ENCODE peak calls at places on chromosome 20, in ten cellular contexts. One of them, this sample, is unnamed. For H3K4me1, the result is how much of the 10 kb centered on the place peaks cover.

GRCh38 chr20:55953201-55953600 is 52.1 kb downstream of the CBLN4 start:
- DNase-seq in esophagus squamous epithelium: no peak
- DNase-seq in tibial nerve: no peak
- DNase-seq in A549: no peak
- DNase-seq in K562: no peak
- DNase-seq in IMR-90: no peak
- DNase-seq in heart left ventricle: no peak
- DNase-seq in ovary: no peak
- DNase-seq in body of pancreas: no peak
- DNase-seq in breast epithelium: no peak
- DNase-seq in this sample: no peak

GRCh38 chr20:61314326-61315010 is 62.4 kb downstream of the CDH4 start:
- DNase-seq in K562: no peak
- DNase-seq in body of pancreas: no peak
- DNase-seq in esophagus squamous epithelium: no peak
- DNase-seq in breast epithelium: no peak
- DNase-seq in IMR-90: no peak
- DNase-seq in heart left ventricle: no peak
- DNase-seq in A549: no peak
- DNase-seq in ovary: no peak
- DNase-seq in tibial nerve: no peak
- DNase-seq in this sample: no peak

GRCh38 chr20:33450867-33451266 is 7.3 kb upstream of the SNTA1 start:
- DNase-seq in ovary: no peak
- DNase-seq in body of pancreas: no peak
- DNase-seq in tibial nerve: no peak
- DNase-seq in A549: peak
- DNase-seq in K562: no peak
- DNase-seq in esophagus squamous epithelium: no peak
- DNase-seq in heart left ventricle: no peak
- DNase-seq in IMR-90: peak
- DNase-seq in breast epithelium: no peak
- DNase-seq in this sample: no peak

GRCh38 chr20:25489221-25489863 is 81.9 kb downstream of the GINS1 start:
- DNase-seq in IMR-90: no peak
- DNase-seq in tibial nerve: no peak
- DNase-seq in heart left ventricle: no peak
- DNase-seq in ovary: peak
- DNase-seq in K562: no peak
- DNase-seq in A549: no peak
- DNase-seq in breast epithelium: no peak
- DNase-seq in esophagus squamous epithelium: no peak
- DNase-seq in body of pancreas: no peak
- DNase-seq in this sample: no peak

GRCh38 chr20:34443546-34443945 is 72.7 kb upstream of the DYNLRB1 start:
- DNase-seq in tibial nerve: no peak
- DNase-seq in breast epithelium: no peak
- DNase-seq in A549: no peak
- DNase-seq in K562: no peak
- DNase-seq in heart left ventricle: no peak
- DNase-seq in ovary: no peak
- DNase-seq in IMR-90: no peak
- DNase-seq in body of pancreas: no peak
- DNase-seq in esophagus squamous epithelium: no peak
- DNase-seq in this sample: no peak

GRCh38 chr20:25361287-25361683 is 29.4 kb downstream of the ABHD12 start:
- DNase-seq in breast epithelium: no peak
- DNase-seq in A549: peak
- DNase-seq in body of pancreas: no peak
- DNase-seq in tibial nerve: no peak
- DNase-seq in ovary: no peak
- DNase-seq in IMR-90: peak
- DNase-seq in heart left ventricle: no peak
- DNase-seq in K562: no peak
- DNase-seq in esophagus squamous epithelium: no peak
- DNase-seq in this sample: no peak

GRCh38 chr20:48839083-48839482 is 11.3 kb upstream of the PREX1 start:
- DNase-seq in ovary: no peak
- DNase-seq in body of pancreas: no peak
- DNase-seq in heart left ventricle: no peak
- DNase-seq in A549: no peak
- DNase-seq in K562: no peak
- DNase-seq in IMR-90: no peak
- DNase-seq in breast epithelium: no peak
- DNase-seq in tibial nerve: no peak
- DNase-seq in esophagus squamous epithelium: no peak
- DNase-seq in this sample: no peak

GRCh38 chr20:47293524-47294157 is 62.9 kb downstream of the ZMYND8 start:
- DNase-seq in IMR-90: no peak
- DNase-seq in tibial nerve: no peak
- DNase-seq in esophagus squamous epithelium: no peak
- DNase-seq in body of pancreas: no peak
- DNase-seq in A549: no peak
- DNase-seq in breast epithelium: no peak
- DNase-seq in ovary: no peak
- DNase-seq in heart left ventricle: no peak
- DNase-seq in K562: no peak
- DNase-seq in this sample: no peak

GRCh38 chr20:63897978-63898561 is 3.1 kb downstream of the DNAJC5 start:
- DNase-seq in tibial nerve: no peak
- DNase-seq in body of pancreas: no peak
- DNase-seq in IMR-90: no peak
- DNase-seq in heart left ventricle: no peak
- DNase-seq in A549: no peak
- DNase-seq in breast epithelium: no peak
- DNase-seq in ovary: no peak
- DNase-seq in K562: no peak
- DNase-seq in esophagus squamous epithelium: no peak
- DNase-seq in this sample: no peak

GRCh38 chr20:63895886-63896135 is 885 bp downstream of the DNAJC5 start:
- DNase-seq in esophagus squamous epithelium: no peak
- DNase-seq in A549: no peak
- DNase-seq in ovary: no peak
- DNase-seq in body of pancreas: no peak
- DNase-seq in heart left ventricle: no peak
- DNase-seq in tibial nerve: no peak
- DNase-seq in IMR-90: peak
- DNase-seq in breast epithelium: no peak
- DNase-seq in K562: no peak
- DNase-seq in this sample: no peak

GRCh38 chr20:63894358-63895201 is at the start of gene DNAJC5:
- DNase-seq in A549: peak
- DNase-seq in ovary: peak
- DNase-seq in body of pancreas: peak
- DNase-seq in esophagus squamous epithelium: peak
- DNase-seq in IMR-90: peak
- DNase-seq in heart left ventricle: peak
- DNase-seq in K562: peak
- DNase-seq in breast epithelium: peak
- DNase-seq in tibial nerve: peak
- DNase-seq in this sample: peak

GRCh38 chr20:63895202-63895885 is 418 bp downstream of the DNAJC5 start:
- DNase-seq in heart left ventricle: no peak
- DNase-seq in esophagus squamous epithelium: no peak
- DNase-seq in ovary: peak
- DNase-seq in tibial nerve: no peak
- DNase-seq in breast epithelium: no peak
- DNase-seq in A549: no peak
- DNase-seq in body of pancreas: no peak
- DNase-seq in IMR-90: no peak
- DNase-seq in K562: no peak
- DNase-seq in this sample: no peak

GRCh38 chr20:63896136-63896890 is 1.4 kb downstream of the DNAJC5 start:
- DNase-seq in A549: no peak
- DNase-seq in ovary: peak
- DNase-seq in tibial nerve: peak
- DNase-seq in K562: no peak
- DNase-seq in esophagus squamous epithelium: no peak
- DNase-seq in IMR-90: peak
- DNase-seq in body of pancreas: peak
- DNase-seq in heart left ventricle: peak
- DNase-seq in breast epithelium: no peak
- DNase-seq in this sample: peak
- TF ChIP-seq POLR2A in A549: no peak
- TF ChIP-seq POLR2A in ovary: no peak
- TF ChIP-seq POLR2A in tibial nerve: no peak
- TF ChIP-seq POLR2A in K562: no peak
- TF ChIP-seq POLR2A in esophagus squamous epithelium: no peak
- TF ChIP-seq POLR2A in IMR-90: no peak
- TF ChIP-seq POLR2A in body of pancreas: no peak
- TF ChIP-seq POLR2A in heart left ventricle: no peak
- TF ChIP-seq POLR2A in breast epithelium: no peak
- TF ChIP-seq POLR2A in this sample: no peak

GRCh38 chr20:21181028-21181427 is 55.1 kb downstream of the KIZ start:
- DNase-seq in body of pancreas: no peak
- DNase-seq in tibial nerve: no peak
- DNase-seq in breast epithelium: no peak
- DNase-seq in IMR-90: no peak
- DNase-seq in esophagus squamous epithelium: no peak
- DNase-seq in heart left ventricle: no peak
- DNase-seq in ovary: no peak
- DNase-seq in K562: no peak
- DNase-seq in A549: no peak
- DNase-seq in this sample: no peak

GRCh38 chr20:21183722-21184121 is 57.8 kb downstream of the KIZ start:
- DNase-seq in IMR-90: peak
- DNase-seq in ovary: no peak
- DNase-seq in A549: peak
- DNase-seq in breast epithelium: no peak
- DNase-seq in K562: no peak
- DNase-seq in heart left ventricle: no peak
- DNase-seq in body of pancreas: no peak
- DNase-seq in tibial nerve: no peak
- DNase-seq in esophagus squamous epithelium: no peak
- DNase-seq in this sample: no peak

GRCh38 chr20:21184810-21185209 is 58.9 kb downstream of the KIZ start:
- DNase-seq in A549: peak
- DNase-seq in tibial nerve: no peak
- DNase-seq in breast epithelium: no peak
- DNase-seq in ovary: no peak
- DNase-seq in K562: no peak
- DNase-seq in body of pancreas: no peak
- DNase-seq in IMR-90: peak
- DNase-seq in heart left ventricle: no peak
- DNase-seq in esophagus squamous epithelium: no peak
- DNase-seq in this sample: no peak

GRCh38 chr20:21180248-21180647 is 54.4 kb downstream of the KIZ start:
- DNase-seq in IMR-90: no peak
- DNase-seq in ovary: no peak
- DNase-seq in A549: no peak
- DNase-seq in tibial nerve: no peak
- DNase-seq in body of pancreas: no peak
- DNase-seq in K562: no peak
- DNase-seq in esophagus squamous epithelium: no peak
- DNase-seq in heart left ventricle: no peak
- DNase-seq in breast epithelium: no peak
- DNase-seq in this sample: no peak

DNA sequence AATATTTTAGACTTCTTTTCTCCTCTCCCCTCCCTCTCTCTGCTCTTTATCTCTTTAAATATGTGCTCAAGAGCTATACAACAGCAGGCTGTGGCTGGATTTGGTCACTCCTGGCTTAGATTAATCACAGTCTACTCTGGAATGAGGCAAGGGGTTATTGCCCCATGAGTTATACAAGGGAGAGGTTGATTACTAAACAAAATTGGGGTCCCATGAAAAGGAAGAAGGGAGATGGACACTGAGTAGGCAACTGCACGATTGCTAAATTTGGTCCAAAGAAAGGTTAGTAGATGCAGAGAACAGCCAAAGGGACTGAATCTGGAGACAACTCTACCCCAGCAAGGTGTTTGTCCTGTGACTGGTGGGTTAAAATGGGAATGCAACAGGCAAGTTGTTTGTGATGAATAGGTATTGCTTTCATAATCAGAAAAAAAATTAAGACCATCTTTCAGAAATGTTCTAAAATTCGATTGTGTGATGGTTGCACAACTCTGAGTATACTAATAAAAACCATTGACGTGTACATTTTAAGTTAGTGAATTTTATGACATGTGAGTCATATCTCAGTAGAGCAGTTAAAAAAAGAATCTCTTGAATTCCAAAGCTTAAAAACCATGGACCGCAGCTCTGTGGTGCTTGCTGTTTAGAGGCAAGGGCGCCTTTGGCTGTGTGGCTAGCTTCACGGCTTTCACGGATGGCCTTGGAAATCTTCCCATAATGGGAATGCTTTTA is 57.1 kb downstream of the KIZ start:
- DNase-seq in body of pancreas: no peak
- DNase-seq in K562: no peak
- DNase-seq in esophagus squamous epithelium: no peak
- DNase-seq in breast epithelium: no peak
- DNase-seq in ovary: no peak
- DNase-seq in IMR-90: peak
- DNase-seq in A549: peak
- DNase-seq in tibial nerve: no peak
- DNase-seq in heart left ventricle: no peak
- DNase-seq in this sample: peak
- H3K4me3 ChIP-seq in body of pancreas: no peak
- H3K4me3 ChIP-seq in K562: no peak
- H3K4me3 ChIP-seq in esophagus squamous epithelium: no peak
- H3K4me3 ChIP-seq in breast epithelium: no peak
- H3K4me3 ChIP-seq in ovary: no peak
- H3K4me3 ChIP-seq in IMR-90: no peak
- H3K4me3 ChIP-seq in A549: no peak
- H3K4me3 ChIP-seq in tibial nerve: no peak
- H3K4me3 ChIP-seq in heart left ventricle: no peak
- H3K4me3 ChIP-seq in this sample: no peak

GRCh38 chr20:37352611-37352980 is 6.7 kb downstream of the SRC start:
- DNase-seq in heart left ventricle: no peak
- DNase-seq in esophagus squamous epithelium: no peak
- DNase-seq in A549: no peak
- DNase-seq in tibial nerve: no peak
- DNase-seq in breast epithelium: no peak
- DNase-seq in ovary: no peak
- DNase-seq in body of pancreas: no peak
- DNase-seq in IMR-90: no peak
- DNase-seq in K562: no peak
- DNase-seq in this sample: no peak

GRCh38 chr20:37355252-37356180 is 9.6 kb downstream of the SRC start:
- DNase-seq in heart left ventricle: no peak
- DNase-seq in body of pancreas: no peak
- DNase-seq in esophagus squamous epithelium: no peak
- DNase-seq in A549: no peak
- DNase-seq in tibial nerve: no peak
- DNase-seq in K562: no peak
- DNase-seq in breast epithelium: no peak
- DNase-seq in IMR-90: no peak
- DNase-seq in ovary: no peak
- DNase-seq in this sample: no peak

GRCh38 chr20:37351689-37352610 is 6.0 kb downstream of the SRC start:
- DNase-seq in A549: no peak
- DNase-seq in tibial nerve: no peak
- DNase-seq in IMR-90: no peak
- DNase-seq in ovary: no peak
- DNase-seq in heart left ventricle: no peak
- DNase-seq in K562: no peak
- DNase-seq in body of pancreas: no peak
- DNase-seq in breast epithelium: no peak
- DNase-seq in esophagus squamous epithelium: no peak
- DNase-seq in this sample: no peak

GRCh38 chr20:37354210-37355195 is 8.6 kb downstream of the SRC start:
- DNase-seq in IMR-90: no peak
- DNase-seq in A549: no peak
- DNase-seq in body of pancreas: peak
- DNase-seq in K562: no peak
- DNase-seq in esophagus squamous epithelium: no peak
- DNase-seq in breast epithelium: no peak
- DNase-seq in heart left ventricle: no peak
- DNase-seq in ovary: no peak
- DNase-seq in tibial nerve: no peak
- DNase-seq in this sample: no peak

GRCh38 chr20:37353285-37353849 is 7.4 kb downstream of the SRC start:
- DNase-seq in K562: no peak
- DNase-seq in heart left ventricle: no peak
- DNase-seq in esophagus squamous epithelium: no peak
- DNase-seq in tibial nerve: no peak
- DNase-seq in ovary: no peak
- DNase-seq in A549: no peak
- DNase-seq in IMR-90: no peak
- DNase-seq in body of pancreas: no peak
- DNase-seq in breast epithelium: no peak
- DNase-seq in this sample: peak
- H3K4me1 ChIP-seq in K562: under half
- H3K4me1 ChIP-seq in heart left ventricle: under half
- H3K4me1 ChIP-seq in esophagus squamous epithelium: under half
- H3K4me1 ChIP-seq in tibial nerve: under half
- H3K4me1 ChIP-seq in ovary: under half
- H3K4me1 ChIP-seq in A549: half or more
- H3K4me1 ChIP-seq in IMR-90: under half
- H3K4me1 ChIP-seq in body of pancreas: half or more
- H3K4me1 ChIP-seq in breast epithelium: under half
- H3K4me1 ChIP-seq in this sample: half or more

GRCh38 chr20:57464642-57465211 is 60.2 kb downstream of the CTCFL start:
- DNase-seq in esophagus squamous epithelium: no peak
- DNase-seq in ovary: no peak
- DNase-seq in K562: peak
- DNase-seq in breast epithelium: no peak
- DNase-seq in body of pancreas: peak
- DNase-seq in IMR-90: no peak
- DNase-seq in A549: peak
- DNase-seq in heart left ventricle: no peak
- DNase-seq in tibial nerve: no peak
- DNase-seq in this sample: peak
- TF ChIP-seq POLR2A in esophagus squamous epithelium: no peak
- TF ChIP-seq POLR2A in ovary: no peak
- TF ChIP-seq POLR2A in K562: no peak
- TF ChIP-seq POLR2A in breast epithelium: no peak
- TF ChIP-seq POLR2A in body of pancreas: no peak
- TF ChIP-seq POLR2A in IMR-90: no peak
- TF ChIP-seq POLR2A in A549: no peak
- TF ChIP-seq POLR2A in heart left ventricle: no peak
- TF ChIP-seq POLR2A in tibial nerve: no peak
- TF ChIP-seq POLR2A in this sample: no peak

This sample was measured in adrenal gland.